ENCODE peak calls at places on chromosomes 13 and 19, in six cellular contexts. One of them, this sample, is unnamed. For H3K9me3 and H3K4me1, the result is how much of the 10 kb centered on the place peaks cover.

GRCh38 chr19:42203700-42204099 is 13.8 kb downstream of the DEDD2 start:
- DNase-seq in BE2C: no peak
- DNase-seq in pancreas: no peak
- DNase-seq in breast epithelium: no peak
- DNase-seq in heart left ventricle: no peak
- DNase-seq in PC-3: no peak
- DNase-seq in this sample: no peak

GRCh38 chr13:32175307-32175706 is 139.9 kb downstream of the ZAR1L start:
- DNase-seq in breast epithelium: no peak
- DNase-seq in pancreas: no peak
- DNase-seq in PC-3: no peak
- DNase-seq in heart left ventricle: no peak
- DNase-seq in BE2C: peak
- DNase-seq in this sample: no peak

GRCh38 chr13:91045351-91046034 is 302.0 kb upstream of the MIR17HG start:
- DNase-seq in heart left ventricle: no peak
- DNase-seq in BE2C: no peak
- DNase-seq in pancreas: no peak
- DNase-seq in breast epithelium: no peak
- DNase-seq in PC-3: peak
- DNase-seq in this sample: no peak

GRCh38 chr19:3324405-3324856 is 42.0 kb upstream of the NFIC start:
- DNase-seq in BE2C: peak
- DNase-seq in breast epithelium: no peak
- DNase-seq in pancreas: peak
- DNase-seq in PC-3: peak
- DNase-seq in heart left ventricle: no peak
- DNase-seq in this sample: no peak

GRCh38 chr19:35034005-35034502 is 3.8 kb downstream of the SCN1B start:
- DNase-seq in BE2C: no peak
- DNase-seq in PC-3: no peak
- DNase-seq in pancreas: no peak
- DNase-seq in heart left ventricle: no peak
- DNase-seq in breast epithelium: no peak
- DNase-seq in this sample: no peak

GRCh38 chr19:54436031-54436523 is 12.9 kb upstream of the LENG8 start:
- DNase-seq in pancreas: no peak
- DNase-seq in BE2C: no peak
- DNase-seq in PC-3: no peak
- DNase-seq in heart left ventricle: peak
- DNase-seq in breast epithelium: no peak
- DNase-seq in this sample: no peak

GRCh38 chr13:97122381-97122996 is 99.6 kb upstream of the MBNL2 start:
- DNase-seq in PC-3: peak
- DNase-seq in heart left ventricle: no peak
- DNase-seq in BE2C: no peak
- DNase-seq in pancreas: no peak
- DNase-seq in breast epithelium: no peak
- DNase-seq in this sample: no peak

GRCh38 chr13:19634129-19634740 is 776 bp downstream of the MPHOSPH8 start:
- DNase-seq in pancreas: no peak
- DNase-seq in breast epithelium: no peak
- DNase-seq in PC-3: peak
- DNase-seq in BE2C: no peak
- DNase-seq in heart left ventricle: peak
- DNase-seq in this sample: no peak

GRCh38 chr13:75636339-75637095 is 387 bp downstream of the LMO7 start:
- DNase-seq in PC-3: peak
- DNase-seq in heart left ventricle: no peak
- DNase-seq in pancreas: peak
- DNase-seq in breast epithelium: no peak
- DNase-seq in BE2C: peak
- DNase-seq in this sample: no peak

GRCh38 chr19:40322951-40323615 is 25.1 kb downstream of the C19orf47 start:
- DNase-seq in PC-3: no peak
- DNase-seq in heart left ventricle: no peak
- DNase-seq in pancreas: peak
- DNase-seq in breast epithelium: no peak
- DNase-seq in BE2C: no peak
- DNase-seq in this sample: no peak

GRCh38 chr13:62524498-62524897 is 1108.8 kb upstream of the PCDH20 start:
- DNase-seq in heart left ventricle: no peak
- DNase-seq in BE2C: no peak
- DNase-seq in PC-3: no peak
- DNase-seq in pancreas: no peak
- DNase-seq in breast epithelium: no peak
- DNase-seq in this sample: no peak

GRCh38 chr19:20664917-20665781 is 3.8 kb upstream of the ZNF626 start:
- DNase-seq in heart left ventricle: peak
- DNase-seq in breast epithelium: no peak
- DNase-seq in BE2C: no peak
- DNase-seq in pancreas: peak
- DNase-seq in PC-3: no peak
- DNase-seq in this sample: no peak

GRCh38 chr19:48364564-48365363 is 597 bp downstream of the SYNGR4 start:
- DNase-seq in breast epithelium: no peak
- DNase-seq in BE2C: no peak
- DNase-seq in PC-3: no peak
- DNase-seq in heart left ventricle: no peak
- DNase-seq in pancreas: no peak
- DNase-seq in this sample: no peak

GRCh38 chr19:49690656-49691242 is at the start of gene CPT1C:
- DNase-seq in breast epithelium: peak
- DNase-seq in PC-3: peak
- DNase-seq in BE2C: peak
- DNase-seq in pancreas: peak
- DNase-seq in heart left ventricle: peak
- DNase-seq in this sample: no peak

GRCh38 chr19:4183967-4184717 is 1.7 kb downstream of the ANKRD24 start:
- DNase-seq in PC-3: no peak
- DNase-seq in breast epithelium: no peak
- DNase-seq in heart left ventricle: no peak
- DNase-seq in BE2C: no peak
- DNase-seq in pancreas: peak
- DNase-seq in this sample: no peak

GRCh38 chr19:50702870-50703829 is 16.5 kb downstream of the SHANK1 start:
- DNase-seq in heart left ventricle: no peak
- DNase-seq in PC-3: peak
- DNase-seq in pancreas: no peak
- DNase-seq in breast epithelium: no peak
- DNase-seq in BE2C: peak
- DNase-seq in this sample: no peak

GRCh38 chr13:27170221-27170520 is 1.4 kb downstream of the USP12 start:
- DNase-seq in PC-3: peak
- DNase-seq in heart left ventricle: no peak
- DNase-seq in pancreas: no peak
- DNase-seq in breast epithelium: no peak
- DNase-seq in BE2C: no peak
- DNase-seq in this sample: no peak

GRCh38 chr19:44951179-44952159 is 3.7 kb upstream of the CLPTM1 start:
- DNase-seq in PC-3: peak
- DNase-seq in pancreas: no peak
- DNase-seq in BE2C: peak
- DNase-seq in heart left ventricle: peak
- DNase-seq in breast epithelium: peak
- DNase-seq in this sample: peak

GRCh38 chr19:49637865-49638350 is 2.0 kb downstream of the RRAS start:
- DNase-seq in PC-3: peak
- DNase-seq in heart left ventricle: peak
- DNase-seq in breast epithelium: peak
- DNase-seq in pancreas: peak
- DNase-seq in BE2C: peak
- DNase-seq in this sample: peak

GRCh38 chr13:30362869-30363268 is 55.5 kb upstream of the KATNAL1 start:
- DNase-seq in pancreas: no peak
- DNase-seq in BE2C: no peak
- DNase-seq in PC-3: no peak
- DNase-seq in heart left ventricle: peak
- DNase-seq in breast epithelium: no peak
- DNase-seq in this sample: no peak

GRCh38 chr13:98821372-98822237 is 69.1 kb upstream of the SLC15A1 start:
- DNase-seq in breast epithelium: no peak
- DNase-seq in pancreas: no peak
- DNase-seq in PC-3: no peak
- DNase-seq in BE2C: no peak
- DNase-seq in heart left ventricle: no peak
- DNase-seq in this sample: no peak

GRCh38 chr13:99614465-99614885 is 113.2 kb downstream of the TM9SF2 start:
- DNase-seq in PC-3: no peak
- DNase-seq in heart left ventricle: no peak
- DNase-seq in pancreas: peak
- DNase-seq in breast epithelium: no peak
- DNase-seq in BE2C: peak
- DNase-seq in this sample: no peak

GRCh38 chr13:93004919-93005318 is 221.7 kb upstream of the GPC6 start:
- DNase-seq in breast epithelium: no peak
- DNase-seq in BE2C: peak
- DNase-seq in heart left ventricle: no peak
- DNase-seq in PC-3: no peak
- DNase-seq in pancreas: no peak
- DNase-seq in this sample: no peak

DNA sequence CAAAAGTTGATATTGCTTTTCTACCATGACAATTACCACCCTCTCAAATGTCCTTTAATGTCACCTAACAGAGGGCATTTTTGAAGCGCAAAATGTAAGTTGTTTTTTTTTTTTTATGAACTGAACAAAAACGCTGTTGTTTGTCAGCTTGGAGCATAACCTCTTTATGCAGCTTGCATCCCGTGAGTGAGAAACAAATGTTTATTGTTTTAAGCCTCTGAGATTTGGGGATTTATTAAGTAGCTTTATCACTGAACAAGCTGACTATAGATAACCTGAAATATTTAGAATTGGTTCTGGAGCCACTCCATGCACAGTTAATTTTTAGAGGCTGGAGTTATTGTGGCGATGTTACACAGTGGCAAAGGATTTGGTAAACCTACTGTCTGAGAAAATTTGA is 80.1 kb upstream of the ATXN8OS start:
- DNase-seq in heart left ventricle: no peak
- DNase-seq in pancreas: no peak
- DNase-seq in BE2C: no peak
- DNase-seq in PC-3: no peak
- DNase-seq in breast epithelium: no peak
- DNase-seq in this sample: no peak
- H3K9me3 ChIP-seq in heart left ventricle: under half
- H3K9me3 ChIP-seq in pancreas: under half
- H3K9me3 ChIP-seq in BE2C: under half
- H3K9me3 ChIP-seq in PC-3: under half
- H3K9me3 ChIP-seq in breast epithelium: under half
- H3K9me3 ChIP-seq in this sample: under half

GRCh38 chr19:46789371-46789770 is 977 bp upstream of the SLC1A5 start:
- DNase-seq in BE2C: no peak
- DNase-seq in PC-3: no peak
- DNase-seq in pancreas: no peak
- DNase-seq in breast epithelium: no peak
- DNase-seq in heart left ventricle: no peak
- DNase-seq in this sample: no peak

GRCh38 chr19:46788101-46788967 is at the start of gene SLC1A5:
- DNase-seq in heart left ventricle: peak
- DNase-seq in breast epithelium: peak
- DNase-seq in BE2C: peak
- DNase-seq in pancreas: peak
- DNase-seq in PC-3: peak
- DNase-seq in this sample: peak

GRCh38 chr19:46787040-46787330 is 1.4 kb downstream of the SLC1A5 start:
- DNase-seq in BE2C: no peak
- DNase-seq in heart left ventricle: no peak
- DNase-seq in breast epithelium: no peak
- DNase-seq in PC-3: no peak
- DNase-seq in pancreas: no peak
- DNase-seq in this sample: no peak

GRCh38 chr19:46787331-46788100 is 878 bp downstream of the SLC1A5 start:
- DNase-seq in pancreas: peak
- DNase-seq in breast epithelium: no peak
- DNase-seq in PC-3: peak
- DNase-seq in heart left ventricle: peak
- DNase-seq in BE2C: peak
- DNase-seq in this sample: no peak

GRCh38 chr19:46788968-46789338 is 559 bp upstream of the SLC1A5 start:
- DNase-seq in BE2C: no peak
- DNase-seq in breast epithelium: no peak
- DNase-seq in heart left ventricle: no peak
- DNase-seq in PC-3: no peak
- DNase-seq in pancreas: no peak
- DNase-seq in this sample: no peak
- H3K4me1 ChIP-seq in BE2C: under half
- H3K4me1 ChIP-seq in breast epithelium: under half
- H3K4me1 ChIP-seq in heart left ventricle: under half
- H3K4me1 ChIP-seq in PC-3: under half
- H3K4me1 ChIP-seq in pancreas: under half
- H3K4me1 ChIP-seq in this sample: under half

GRCh38 chr19:37098570-37098969 is 20.3 kb downstream of the ZNF420 start:
- DNase-seq in heart left ventricle: no peak
- DNase-seq in breast epithelium: no peak
- DNase-seq in PC-3: no peak
- DNase-seq in BE2C: no peak
- DNase-seq in pancreas: no peak
- DNase-seq in this sample: no peak
- H3K9me3 ChIP-seq in heart left ventricle: half or more
- H3K9me3 ChIP-seq in breast epithelium: half or more
- H3K9me3 ChIP-seq in PC-3: under half
- H3K9me3 ChIP-seq in BE2C: under half
- H3K9me3 ChIP-seq in pancreas: under half
- H3K9me3 ChIP-seq in this sample: half or more

GRCh38 chr19:37055330-37055729 is 22.9 kb upstream of the ZNF420 start:
- DNase-seq in PC-3: no peak
- DNase-seq in pancreas: no peak
- DNase-seq in heart left ventricle: no peak
- DNase-seq in breast epithelium: no peak
- DNase-seq in BE2C: no peak
- DNase-seq in this sample: no peak
- H3K4me1 ChIP-seq in PC-3: under half
- H3K4me1 ChIP-seq in pancreas: under half
- H3K4me1 ChIP-seq in heart left ventricle: under half
- H3K4me1 ChIP-seq in breast epithelium: under half
- H3K4me1 ChIP-seq in BE2C: under half
- H3K4me1 ChIP-seq in this sample: under half

DNA sequence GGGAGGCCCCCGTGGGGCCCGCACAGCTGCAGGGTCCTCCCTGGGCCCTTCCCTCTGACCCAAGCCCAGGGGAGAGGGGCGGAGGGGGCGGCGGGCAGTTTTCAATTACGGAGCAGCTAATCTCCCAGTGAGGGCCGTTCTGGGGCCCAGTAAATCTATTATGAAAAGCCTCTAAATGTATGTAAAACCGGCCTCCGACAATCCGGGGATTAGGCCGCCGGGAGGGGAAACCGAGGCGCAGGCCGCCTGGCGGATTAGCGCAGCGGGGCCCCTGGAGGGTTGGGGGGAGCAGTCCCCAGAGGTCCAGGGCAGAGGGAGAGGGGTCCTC is 25.1 kb downstream of the EFNA2 start:
- DNase-seq in BE2C: no peak
- DNase-seq in PC-3: no peak
- DNase-seq in heart left ventricle: no peak
- DNase-seq in breast epithelium: no peak
- DNase-seq in pancreas: no peak
- DNase-seq in this sample: no peak
- H3K9me3 ChIP-seq in BE2C: under half
- H3K9me3 ChIP-seq in PC-3: under half
- H3K9me3 ChIP-seq in heart left ventricle: under half
- H3K9me3 ChIP-seq in breast epithelium: under half
- H3K9me3 ChIP-seq in pancreas: under half
- H3K9me3 ChIP-seq in this sample: under half